ENCODE peak calls at places on chromosomes 16 and 17, in six cellular contexts. W, S, A, H, Q and V are unnamed samples.

GRCh38 chr17:64384253-64385186 is 6.1 kb downstream of the PECAM1 start:
- DNase-seq in H (no peak), S (no peak), W (no peak), Q (no peak), A (no peak), V (peak; percentile 27)

GRCh38 chr17:50538549-50539410 is 6.2 kb downstream of the EPN3 start:
- DNase-seq in Q (no peak), W (no peak), S (no peak), H (no peak), A (no peak), V (no peak)

GRCh38 chr17:42171831-42172230 is 9.1 kb downstream of the KCNH4 start:
- DNase-seq in H (no peak), Q (no peak), A (no peak), S (no peak), W (no peak), V (no peak)

GRCh38 chr16:54780266-54780665 is 150.4 kb upstream of the IRX5 start:
- DNase-seq in W (peak; percentile 7), S (no peak), A (no peak), H (no peak), Q (no peak), V (no peak)

GRCh38 chr17:14487068-14487467 is 186.2 kb downstream of the HS3ST3B1 start:
- DNase-seq in Q (no peak), H (no peak), S (no peak), W (no peak), A (no peak), V (no peak)

GRCh38 chr16:67555795-67556212 is 6.5 kb upstream of the CTCF start:
- DNase-seq in W (no peak), S (no peak), H (peak; percentile 30), Q (no peak), A (peak; percentile 30), V (no peak)

GRCh38 chr17:44557653-44558285 is 485 bp downstream of the FZD2 start:
- DNase-seq in Q (peak; percentile 21), S (no peak), W (no peak), A (no peak), H (peak; percentile 29), V (no peak)

GRCh38 chr17:48478224-48479013 is 48.4 kb upstream of the SKAP1 start:
- DNase-seq in H (peak; percentile 44), A (no peak), W (no peak), S (peak; percentile 7), Q (peak; percentile 3), V (peak; percentile 90)

GRCh38 chr17:20300399-20301037 is 166.8 kb downstream of the LGALS9B start:
- DNase-seq in W (no peak), S (no peak), Q (no peak), H (no peak), A (peak; percentile 45), V (no peak)

GRCh38 chr17:78125138-78125913 is 3.2 kb downstream of the TMC6 start:
- DNase-seq in H (peak; percentile 52), W (no peak), A (no peak), Q (peak; percentile 27), S (no peak), V (no peak)

GRCh38 chr17:68325961-68326360 is 34.7 kb downstream of the ARSG start:
- DNase-seq in W (no peak), H (no peak), Q (no peak), S (no peak), A (no peak), V (no peak)

GRCh38 chr17:28519236-28519635 is 13.1 kb downstream of the FOXN1 start:
- DNase-seq in S (no peak), W (no peak), A (no peak), H (no peak), Q (no peak), V (no peak)

GRCh38 chr17:80361495-80362220 is 53.3 kb upstream of the ENDOV start:
- DNase-seq in H (no peak), A (no peak), S (no peak), Q (no peak), W (no peak), V (no peak)

GRCh38 chr17:52762147-52762793 is 603.8 kb upstream of the CA10 start:
- DNase-seq in Q (no peak), S (no peak), W (no peak), A (no peak), H (no peak), V (no peak)